ENCODE peak calls at places on chromosomes 3 and 15, in eight cellular contexts. U is GM23338, M is small intestine, J is stomach, Y is astrocyte, G is left ventricle myocardium inferior, X is endothelial cell of umbilical vein, R is pancreas. E is an unnamed sample. For H3K4me1, the result is how much of the 10 kb centered on the place peaks cover.

GRCh38 chr3:143171141-143171651 is 51.6 kb downstream of the CHST2 start:
- DNase-seq in U (no peak), M (peak), J (no peak), Y (peak), G (no peak), X (peak), R (no peak), E (no peak)

GRCh38 chr3:55725681-55726500 is 238.8 kb upstream of the WNT5A start:
- DNase-seq in U (no peak), M (no peak), J (no peak), Y (no peak), G (no peak), X (no peak), R (no peak), E (no peak)

GRCh38 chr3:97795951-97796350 is 25.9 kb upstream of the CRYBG3 start:
- DNase-seq in U (no peak), M (no peak), J (no peak), Y (no peak), G (no peak), X (no peak), R (no peak), E (no peak)

GRCh38 chr3:129226374-129226773 is 23.0 kb upstream of the COPG1 start:
- DNase-seq in U (no peak), M (peak), J (peak), Y (peak), G (peak), X (peak), R (no peak), E (peak)

GRCh38 chr3:26989042-26989441 is 366.5 kb downstream of the LRRC3B start:
- DNase-seq in U (no peak), M (no peak), J (no peak), Y (no peak), G (no peak), X (no peak), R (no peak), E (no peak)

GRCh38 chr15:25188051-25188450 is 233.3 kb downstream of the SNRPN start:
- DNase-seq in U (no peak), M (no peak), J (no peak), Y (no peak), G (no peak), X (no peak), R (no peak), E (no peak)

GRCh38 chr15:61038387-61038786 is 190.7 kb downstream of the RORA start:
- DNase-seq in U (no peak), M (peak), J (no peak), Y (no peak), G (no peak), X (peak), R (no peak), E (peak)

GRCh38 chr3:49716169-49716568 is 3.3 kb downstream of the AMIGO3 start:
- DNase-seq in U (no peak), M (no peak), J (no peak), Y (no peak), G (no peak), X (no peak), R (no peak), E (no peak)

GRCh38 chr3:133620066-133620784 is 41.5 kb downstream of the TOPBP1 start:
- DNase-seq in U (no peak), M (no peak), J (no peak), Y (no peak), G (no peak), X (no peak), R (no peak), E (no peak)

GRCh38 chr3:43194490-43195115 is 88.7 kb upstream of the POMGNT2 start:
- DNase-seq in U (no peak), M (peak), J (no peak), Y (no peak), G (no peak), X (no peak), R (no peak), E (no peak)

GRCh38 chr3:189863031-189863430 is 231.8 kb downstream of the TP63 start:
- DNase-seq in U (no peak), M (no peak), J (no peak), Y (no peak), G (peak), X (no peak), R (no peak), E (peak)

GRCh38 chr3:159486580-159486979 is 502.1 kb upstream of the IL12A start:
- DNase-seq in U (peak), M (no peak), J (no peak), Y (no peak), G (no peak), X (peak), R (no peak), E (no peak)

GRCh38 chr3:16704938-16705337 is 99.7 kb upstream of the DAZL start:
- DNase-seq in U (no peak), M (no peak), J (no peak), Y (no peak), G (no peak), X (no peak), R (no peak), E (no peak)

GRCh38 chr3:66534304-66534703 is 33.5 kb upstream of the LRIG1 start:
- DNase-seq in U (no peak), M (peak), J (no peak), Y (no peak), G (no peak), X (no peak), R (no peak), E (no peak)

GRCh38 chr3:115194461-115194860 is 47.4 kb upstream of the ZBTB20 start:
- DNase-seq in U (no peak), M (no peak), J (no peak), Y (peak), G (no peak), X (no peak), R (no peak), E (no peak)

GRCh38 chr3:41158947-41159346 is 40.4 kb upstream of the CTNNB1 start:
- DNase-seq in U (no peak), M (peak), J (no peak), Y (peak), G (no peak), X (no peak), R (no peak), E (no peak)

GRCh38 chr3:126309162-126309561 is 48.0 kb downstream of the KLF15 start:
- DNase-seq in U (no peak), M (no peak), J (no peak), Y (no peak), G (no peak), X (no peak), R (no peak), E (no peak)

GRCh38 chr15:74449066-74449465 is 11.9 kb downstream of the UBL7 start:
- DNase-seq in U (no peak), M (no peak), J (no peak), Y (no peak), G (no peak), X (no peak), R (no peak), E (no peak)

GRCh38 chr3:111539351-111540331 is 2.4 kb upstream of the CD96 start:
- DNase-seq in U (peak), M (peak), J (peak), Y (no peak), G (peak), X (no peak), R (peak), E (no peak)

GRCh38 chr3:11170052-11170770 is 15.9 kb downstream of the HRH1 start:
- DNase-seq in U (peak), M (no peak), J (no peak), Y (peak), G (no peak), X (no peak), R (no peak), E (no peak)

GRCh38 chr3:33865133-33865532 is 66.7 kb downstream of the PDCD6IP start:
- DNase-seq in U (no peak), M (no peak), J (no peak), Y (no peak), G (no peak), X (no peak), R (no peak), E (no peak)

GRCh38 chr15:41936155-41936554 is 36.2 kb downstream of the EHD4 start:
- DNase-seq in U (no peak), M (no peak), J (no peak), Y (no peak), G (no peak), X (no peak), R (no peak), E (no peak)

GRCh38 chr3:14077310-14077709 is 47.4 kb downstream of the CHCHD4 start:
- DNase-seq in U (no peak), M (no peak), J (no peak), Y (no peak), G (no peak), X (no peak), R (no peak), E (no peak)

GRCh38 chr15:35858707-35859106 is 312.7 kb upstream of the DPH6 start:
- DNase-seq in U (no peak), M (no peak), J (no peak), Y (peak), G (no peak), X (no peak), R (no peak), E (no peak)

GRCh38 chr3:136428167-136428566 is 178.0 kb downstream of the PCCB start:
- DNase-seq in U (no peak), M (no peak), J (no peak), Y (peak), G (no peak), X (no peak), R (no peak), E (no peak)

GRCh38 chr15:83943849-83944404 is 290.0 kb downstream of the ADAMTSL3 start:
- DNase-seq in U (no peak), M (no peak), J (no peak), Y (no peak), G (no peak), X (no peak), R (no peak), E (no peak)

GRCh38 chr15:28947241-28947674 is 61.5 kb downstream of the APBA2 start:
- DNase-seq in U (no peak), M (no peak), J (no peak), Y (no peak), G (no peak), X (no peak), R (no peak), E (no peak)

GRCh38 chr15:74786659-74787165 is 4.8 kb downstream of the CSK start:
- DNase-seq in U (no peak), M (no peak), J (no peak), Y (no peak), G (peak), X (no peak), R (no peak), E (no peak)

GRCh38 chr3:66858656-66859381 is 139.3 kb upstream of the KBTBD8 start:
- DNase-seq in U (peak), M (no peak), J (no peak), Y (no peak), G (no peak), X (no peak), R (no peak), E (no peak)

GRCh38 chr15:39506146-39506545 is 74.7 kb upstream of the THBS1 start:
- DNase-seq in U (no peak), M (no peak), J (no peak), Y (peak), G (no peak), X (no peak), R (no peak), E (no peak)

GRCh38 chr15:81087121-81087520 is 46.9 kb upstream of the CFAP161 start:
- DNase-seq in U (no peak), M (no peak), J (no peak), Y (no peak), G (no peak), X (no peak), R (no peak), E (no peak)

GRCh38 chr3:185925353-185925752 is 12.5 kb downstream of the TRA2B start:
- DNase-seq in U (no peak), M (no peak), J (no peak), Y (no peak), G (no peak), X (no peak), R (no peak), E (no peak)
- H3K4me1 ChIP-seq in U (under half), M (under half), J (half or more), Y (under half), G (half or more), X (under half), R (under half), E (half or more)

GRCh38 chr3:157104521-157104920 is 55.4 kb downstream of the CCNL1 start:
- DNase-seq in U (no peak), M (no peak), J (no peak), Y (no peak), G (no peak), X (no peak), R (no peak), E (no peak)

GRCh38 chr3:157102098-157102497 is 57.8 kb downstream of the CCNL1 start:
- DNase-seq in U (no peak), M (peak), J (no peak), Y (no peak), G (no peak), X (no peak), R (no peak), E (no peak)

GRCh38 chr3:157104928-157105652 is 54.9 kb downstream of the CCNL1 start:
- DNase-seq in U (peak), M (no peak), J (no peak), Y (no peak), G (no peak), X (no peak), R (no peak), E (no peak)

GRCh38 chr3:157103280-157103679 is 56.7 kb downstream of the CCNL1 start:
- DNase-seq in U (no peak), M (no peak), J (no peak), Y (no peak), G (no peak), X (no peak), R (no peak), E (no peak)

GRCh38 chr3:157103860-157104259 is 56.1 kb downstream of the CCNL1 start:
- DNase-seq in U (no peak), M (no peak), J (no peak), Y (no peak), G (no peak), X (no peak), R (no peak), E (no peak)
- H3K4me3 ChIP-seq in U (no peak), M (no peak), J (no peak), Y (no peak), G (no peak), X (no peak), R (no peak), E (no peak)

GRCh38 chr15:66702035-66702769 is at the start of gene SMAD6:
- DNase-seq in U (peak), M (peak), J (peak), Y (peak), G (peak), X (peak), R (peak), E (peak)
- H3K4me1 ChIP-seq in U (under half), M (under half), J (half or more), Y (under half), G (half or more), X (under half), R (under half), E (half or more)

GRCh38 chr3:102179321-102180290 is 255.2 kb upstream of the ZPLD1 start:
- DNase-seq in U (no peak), M (peak), J (no peak), Y (peak), G (no peak), X (peak), R (no peak), E (no peak)
- H3K4me3 ChIP-seq in U (no peak), M (no peak), J (no peak), Y (peak), G (peak), X (no peak), R (no peak), E (no peak)